ENCODE peak calls at places on chromosome 22, in nine cellular contexts. One of them, this sample, is unnamed.

GRCh38 chr22:16932577-16932976 is 75.4 kb downstream of the GAB4 start:
- DNase-seq in HAP-1: no peak
- DNase-seq in keratinocyte: no peak
- DNase-seq in activated T-helper 1 cell treated with anti-CD3 and anti-CD28 coated beads, Interleukin-12 subunit alpha, Interleukin-12 subunit beta, Interleukin-2, Interleukin-4 antibody, amounts not matched to agents 30 ng/mL and 10 ng/mL and 1 ng/mL, durations not matched to agents 14 hours and 24 hours and 36 hours: no peak
- DNase-seq in epithelial cell of proximal tubule: no peak
- DNase-seq in H54: no peak
- DNase-seq in endothelial cell: no peak
- DNase-seq in NCI-H460: no peak
- DNase-seq in stimulated activated CD8-positive, alpha-beta memory T cell treated with anti-CD3 and anti-CD28 coated beads, Interleukin-4, amount 100 ng/mL, for 1 hour: no peak
- DNase-seq in this sample: no peak

GRCh38 chr22:29245626-29246385 is 22.0 kb downstream of the RHBDD3 start:
- DNase-seq in HAP-1: peak
- DNase-seq in keratinocyte: no peak
- DNase-seq in activated T-helper 1 cell treated with anti-CD3 and anti-CD28 coated beads, Interleukin-12 subunit alpha, Interleukin-12 subunit beta, Interleukin-2, Interleukin-4 antibody, amounts not matched to agents 30 ng/mL and 10 ng/mL and 1 ng/mL, durations not matched to agents 14 hours and 24 hours and 36 hours: peak
- DNase-seq in epithelial cell of proximal tubule: no peak
- DNase-seq in H54: peak
- DNase-seq in endothelial cell: peak
- DNase-seq in NCI-H460: peak
- DNase-seq in stimulated activated CD8-positive, alpha-beta memory T cell treated with anti-CD3 and anti-CD28 coated beads, Interleukin-4, amount 100 ng/mL, for 1 hour: peak
- DNase-seq in this sample: peak

GRCh38 chr22:25786165-25786564 is 44.2 kb downstream of the MYO18B start:
- DNase-seq in HAP-1: no peak
- DNase-seq in keratinocyte: no peak
- DNase-seq in activated T-helper 1 cell treated with anti-CD3 and anti-CD28 coated beads, Interleukin-12 subunit alpha, Interleukin-12 subunit beta, Interleukin-2, Interleukin-4 antibody, amounts not matched to agents 30 ng/mL and 10 ng/mL and 1 ng/mL, durations not matched to agents 14 hours and 24 hours and 36 hours: no peak
- DNase-seq in epithelial cell of proximal tubule: no peak
- DNase-seq in H54: no peak
- DNase-seq in endothelial cell: no peak
- DNase-seq in NCI-H460: no peak
- DNase-seq in stimulated activated CD8-positive, alpha-beta memory T cell treated with anti-CD3 and anti-CD28 coated beads, Interleukin-4, amount 100 ng/mL, for 1 hour: no peak
- DNase-seq in this sample: no peak

GRCh38 chr22:46108564-46109473 is 41.5 kb upstream of the PPARA start:
- DNase-seq in HAP-1: peak
- DNase-seq in keratinocyte: no peak
- DNase-seq in activated T-helper 1 cell treated with anti-CD3 and anti-CD28 coated beads, Interleukin-12 subunit alpha, Interleukin-12 subunit beta, Interleukin-2, Interleukin-4 antibody, amounts not matched to agents 30 ng/mL and 10 ng/mL and 1 ng/mL, durations not matched to agents 14 hours and 24 hours and 36 hours: no peak
- DNase-seq in epithelial cell of proximal tubule: no peak
- DNase-seq in H54: no peak
- DNase-seq in endothelial cell: no peak
- DNase-seq in NCI-H460: no peak
- DNase-seq in stimulated activated CD8-positive, alpha-beta memory T cell treated with anti-CD3 and anti-CD28 coated beads, Interleukin-4, amount 100 ng/mL, for 1 hour: no peak
- DNase-seq in this sample: no peak

GRCh38 chr22:49077586-49077985 is 750.1 kb downstream of the BRD1 start:
- DNase-seq in HAP-1: no peak
- DNase-seq in keratinocyte: no peak
- DNase-seq in activated T-helper 1 cell treated with anti-CD3 and anti-CD28 coated beads, Interleukin-12 subunit alpha, Interleukin-12 subunit beta, Interleukin-2, Interleukin-4 antibody, amounts not matched to agents 30 ng/mL and 10 ng/mL and 1 ng/mL, durations not matched to agents 14 hours and 24 hours and 36 hours: no peak
- DNase-seq in epithelial cell of proximal tubule: no peak
- DNase-seq in H54: no peak
- DNase-seq in endothelial cell: no peak
- DNase-seq in NCI-H460: no peak
- DNase-seq in stimulated activated CD8-positive, alpha-beta memory T cell treated with anti-CD3 and anti-CD28 coated beads, Interleukin-4, amount 100 ng/mL, for 1 hour: no peak
- DNase-seq in this sample: no peak

GRCh38 chr22:44348963-44349950 is 36.5 kb upstream of the SHISAL1 start:
- DNase-seq in HAP-1: no peak
- DNase-seq in keratinocyte: no peak
- DNase-seq in activated T-helper 1 cell treated with anti-CD3 and anti-CD28 coated beads, Interleukin-12 subunit alpha, Interleukin-12 subunit beta, Interleukin-2, Interleukin-4 antibody, amounts not matched to agents 30 ng/mL and 10 ng/mL and 1 ng/mL, durations not matched to agents 14 hours and 24 hours and 36 hours: no peak
- DNase-seq in epithelial cell of proximal tubule: no peak
- DNase-seq in H54: no peak
- DNase-seq in endothelial cell: no peak
- DNase-seq in NCI-H460: no peak
- DNase-seq in stimulated activated CD8-positive, alpha-beta memory T cell treated with anti-CD3 and anti-CD28 coated beads, Interleukin-4, amount 100 ng/mL, for 1 hour: no peak
- DNase-seq in this sample: no peak

GRCh38 chr22:36369004-36369921 is 18.5 kb downstream of the MYH9 start:
- DNase-seq in HAP-1: no peak
- DNase-seq in keratinocyte: no peak
- DNase-seq in activated T-helper 1 cell treated with anti-CD3 and anti-CD28 coated beads, Interleukin-12 subunit alpha, Interleukin-12 subunit beta, Interleukin-2, Interleukin-4 antibody, amounts not matched to agents 30 ng/mL and 10 ng/mL and 1 ng/mL, durations not matched to agents 14 hours and 24 hours and 36 hours: no peak
- DNase-seq in epithelial cell of proximal tubule: no peak
- DNase-seq in H54: no peak
- DNase-seq in endothelial cell: no peak
- DNase-seq in NCI-H460: no peak
- DNase-seq in stimulated activated CD8-positive, alpha-beta memory T cell treated with anti-CD3 and anti-CD28 coated beads, Interleukin-4, amount 100 ng/mL, for 1 hour: no peak
- DNase-seq in this sample: no peak

GRCh38 chr22:38788417-38788816 is 5.5 kb downstream of the DNAL4 start:
- DNase-seq in HAP-1: no peak
- DNase-seq in keratinocyte: no peak
- DNase-seq in activated T-helper 1 cell treated with anti-CD3 and anti-CD28 coated beads, Interleukin-12 subunit alpha, Interleukin-12 subunit beta, Interleukin-2, Interleukin-4 antibody, amounts not matched to agents 30 ng/mL and 10 ng/mL and 1 ng/mL, durations not matched to agents 14 hours and 24 hours and 36 hours: no peak
- DNase-seq in epithelial cell of proximal tubule: peak
- DNase-seq in H54: no peak
- DNase-seq in endothelial cell: no peak
- DNase-seq in NCI-H460: no peak
- DNase-seq in stimulated activated CD8-positive, alpha-beta memory T cell treated with anti-CD3 and anti-CD28 coated beads, Interleukin-4, amount 100 ng/mL, for 1 hour: no peak
- DNase-seq in this sample: no peak

GRCh38 chr22:33492210-33492651 is 428.0 kb downstream of the LARGE1 start:
- DNase-seq in HAP-1: no peak
- DNase-seq in keratinocyte: no peak
- DNase-seq in activated T-helper 1 cell treated with anti-CD3 and anti-CD28 coated beads, Interleukin-12 subunit alpha, Interleukin-12 subunit beta, Interleukin-2, Interleukin-4 antibody, amounts not matched to agents 30 ng/mL and 10 ng/mL and 1 ng/mL, durations not matched to agents 14 hours and 24 hours and 36 hours: no peak
- DNase-seq in epithelial cell of proximal tubule: no peak
- DNase-seq in H54: no peak
- DNase-seq in endothelial cell: peak
- DNase-seq in NCI-H460: no peak
- DNase-seq in stimulated activated CD8-positive, alpha-beta memory T cell treated with anti-CD3 and anti-CD28 coated beads, Interleukin-4, amount 100 ng/mL, for 1 hour: no peak
- DNase-seq in this sample: no peak

GRCh38 chr22:26585104-26585790 is 4.7 kb downstream of the TPST2 start:
- DNase-seq in HAP-1: no peak
- DNase-seq in keratinocyte: peak
- DNase-seq in activated T-helper 1 cell treated with anti-CD3 and anti-CD28 coated beads, Interleukin-12 subunit alpha, Interleukin-12 subunit beta, Interleukin-2, Interleukin-4 antibody, amounts not matched to agents 30 ng/mL and 10 ng/mL and 1 ng/mL, durations not matched to agents 14 hours and 24 hours and 36 hours: no peak
- DNase-seq in epithelial cell of proximal tubule: no peak
- DNase-seq in H54: peak
- DNase-seq in endothelial cell: no peak
- DNase-seq in NCI-H460: no peak
- DNase-seq in stimulated activated CD8-positive, alpha-beta memory T cell treated with anti-CD3 and anti-CD28 coated beads, Interleukin-4, amount 100 ng/mL, for 1 hour: no peak
- DNase-seq in this sample: no peak

GRCh38 chr22:32203181-32204105 is 1.4 kb downstream of the RFPL2 start:
- DNase-seq in HAP-1: no peak
- DNase-seq in keratinocyte: no peak
- DNase-seq in activated T-helper 1 cell treated with anti-CD3 and anti-CD28 coated beads, Interleukin-12 subunit alpha, Interleukin-12 subunit beta, Interleukin-2, Interleukin-4 antibody, amounts not matched to agents 30 ng/mL and 10 ng/mL and 1 ng/mL, durations not matched to agents 14 hours and 24 hours and 36 hours: no peak
- DNase-seq in epithelial cell of proximal tubule: no peak
- DNase-seq in H54: no peak
- DNase-seq in endothelial cell: no peak
- DNase-seq in NCI-H460: no peak
- DNase-seq in stimulated activated CD8-positive, alpha-beta memory T cell treated with anti-CD3 and anti-CD28 coated beads, Interleukin-4, amount 100 ng/mL, for 1 hour: no peak
- DNase-seq in this sample: no peak

GRCh38 chr22:28958611-28959010 is 75.2 kb downstream of the ZNRF3 start:
- DNase-seq in HAP-1: no peak
- DNase-seq in keratinocyte: no peak
- DNase-seq in activated T-helper 1 cell treated with anti-CD3 and anti-CD28 coated beads, Interleukin-12 subunit alpha, Interleukin-12 subunit beta, Interleukin-2, Interleukin-4 antibody, amounts not matched to agents 30 ng/mL and 10 ng/mL and 1 ng/mL, durations not matched to agents 14 hours and 24 hours and 36 hours: no peak
- DNase-seq in epithelial cell of proximal tubule: peak
- DNase-seq in H54: no peak
- DNase-seq in endothelial cell: no peak
- DNase-seq in NCI-H460: no peak
- DNase-seq in stimulated activated CD8-positive, alpha-beta memory T cell treated with anti-CD3 and anti-CD28 coated beads, Interleukin-4, amount 100 ng/mL, for 1 hour: no peak
- DNase-seq in this sample: no peak

GRCh38 chr22:31102441-31103081 is 4.8 kb downstream of the SELENOM start:
- DNase-seq in HAP-1: no peak
- DNase-seq in keratinocyte: no peak
- DNase-seq in activated T-helper 1 cell treated with anti-CD3 and anti-CD28 coated beads, Interleukin-12 subunit alpha, Interleukin-12 subunit beta, Interleukin-2, Interleukin-4 antibody, amounts not matched to agents 30 ng/mL and 10 ng/mL and 1 ng/mL, durations not matched to agents 14 hours and 24 hours and 36 hours: no peak
- DNase-seq in epithelial cell of proximal tubule: no peak
- DNase-seq in H54: peak
- DNase-seq in endothelial cell: no peak
- DNase-seq in NCI-H460: no peak
- DNase-seq in stimulated activated CD8-positive, alpha-beta memory T cell treated with anti-CD3 and anti-CD28 coated beads, Interleukin-4, amount 100 ng/mL, for 1 hour: no peak
- DNase-seq in this sample: no peak

GRCh38 chr22:17706451-17706900 is 67.8 kb downstream of the BID start:
- DNase-seq in HAP-1: no peak
- DNase-seq in keratinocyte: peak
- DNase-seq in activated T-helper 1 cell treated with anti-CD3 and anti-CD28 coated beads, Interleukin-12 subunit alpha, Interleukin-12 subunit beta, Interleukin-2, Interleukin-4 antibody, amounts not matched to agents 30 ng/mL and 10 ng/mL and 1 ng/mL, durations not matched to agents 14 hours and 24 hours and 36 hours: peak
- DNase-seq in epithelial cell of proximal tubule: peak
- DNase-seq in H54: peak
- DNase-seq in endothelial cell: peak
- DNase-seq in NCI-H460: peak
- DNase-seq in stimulated activated CD8-positive, alpha-beta memory T cell treated with anti-CD3 and anti-CD28 coated beads, Interleukin-4, amount 100 ng/mL, for 1 hour: no peak
- DNase-seq in this sample: no peak

GRCh38 chr22:23144926-23145906 is at the start of gene RAB36:
- DNase-seq in HAP-1: peak
- DNase-seq in keratinocyte: peak
- DNase-seq in activated T-helper 1 cell treated with anti-CD3 and anti-CD28 coated beads, Interleukin-12 subunit alpha, Interleukin-12 subunit beta, Interleukin-2, Interleukin-4 antibody, amounts not matched to agents 30 ng/mL and 10 ng/mL and 1 ng/mL, durations not matched to agents 14 hours and 24 hours and 36 hours: peak
- DNase-seq in epithelial cell of proximal tubule: peak
- DNase-seq in H54: peak
- DNase-seq in endothelial cell: peak
- DNase-seq in NCI-H460: peak
- DNase-seq in stimulated activated CD8-positive, alpha-beta memory T cell treated with anti-CD3 and anti-CD28 coated beads, Interleukin-4, amount 100 ng/mL, for 1 hour: peak
- DNase-seq in this sample: peak

GRCh38 chr22:36461665-36462474 is 19.6 kb downstream of the TXN2 start:
- DNase-seq in HAP-1: no peak
- DNase-seq in keratinocyte: no peak
- DNase-seq in activated T-helper 1 cell treated with anti-CD3 and anti-CD28 coated beads, Interleukin-12 subunit alpha, Interleukin-12 subunit beta, Interleukin-2, Interleukin-4 antibody, amounts not matched to agents 30 ng/mL and 10 ng/mL and 1 ng/mL, durations not matched to agents 14 hours and 24 hours and 36 hours: no peak
- DNase-seq in epithelial cell of proximal tubule: peak
- DNase-seq in H54: peak
- DNase-seq in endothelial cell: peak
- DNase-seq in NCI-H460: no peak
- DNase-seq in stimulated activated CD8-positive, alpha-beta memory T cell treated with anti-CD3 and anti-CD28 coated beads, Interleukin-4, amount 100 ng/mL, for 1 hour: no peak
- DNase-seq in this sample: no peak

GRCh38 chr22:31496735-31497146 is 405 bp downstream of the SFI1 start:
- DNase-seq in HAP-1: no peak
- DNase-seq in keratinocyte: no peak
- DNase-seq in activated T-helper 1 cell treated with anti-CD3 and anti-CD28 coated beads, Interleukin-12 subunit alpha, Interleukin-12 subunit beta, Interleukin-2, Interleukin-4 antibody, amounts not matched to agents 30 ng/mL and 10 ng/mL and 1 ng/mL, durations not matched to agents 14 hours and 24 hours and 36 hours: no peak
- DNase-seq in epithelial cell of proximal tubule: no peak
- DNase-seq in H54: no peak
- DNase-seq in endothelial cell: peak
- DNase-seq in NCI-H460: no peak
- DNase-seq in stimulated activated CD8-positive, alpha-beta memory T cell treated with anti-CD3 and anti-CD28 coated beads, Interleukin-4, amount 100 ng/mL, for 1 hour: peak
- DNase-seq in this sample: no peak

GRCh38 chr22:35914665-35915476 is 113.8 kb downstream of the RBFOX2 start:
- DNase-seq in HAP-1: peak
- DNase-seq in keratinocyte: peak
- DNase-seq in activated T-helper 1 cell treated with anti-CD3 and anti-CD28 coated beads, Interleukin-12 subunit alpha, Interleukin-12 subunit beta, Interleukin-2, Interleukin-4 antibody, amounts not matched to agents 30 ng/mL and 10 ng/mL and 1 ng/mL, durations not matched to agents 14 hours and 24 hours and 36 hours: no peak
- DNase-seq in epithelial cell of proximal tubule: peak
- DNase-seq in H54: peak
- DNase-seq in endothelial cell: peak
- DNase-seq in NCI-H460: peak
- DNase-seq in stimulated activated CD8-positive, alpha-beta memory T cell treated with anti-CD3 and anti-CD28 coated beads, Interleukin-4, amount 100 ng/mL, for 1 hour: no peak
- DNase-seq in this sample: peak

GRCh38 chr22:46972901-46973831 is 210.7 kb downstream of the TBC1D22A start:
- DNase-seq in HAP-1: no peak
- DNase-seq in keratinocyte: no peak
- DNase-seq in activated T-helper 1 cell treated with anti-CD3 and anti-CD28 coated beads, Interleukin-12 subunit alpha, Interleukin-12 subunit beta, Interleukin-2, Interleukin-4 antibody, amounts not matched to agents 30 ng/mL and 10 ng/mL and 1 ng/mL, durations not matched to agents 14 hours and 24 hours and 36 hours: no peak
- DNase-seq in epithelial cell of proximal tubule: no peak
- DNase-seq in H54: no peak
- DNase-seq in endothelial cell: no peak
- DNase-seq in NCI-H460: no peak
- DNase-seq in stimulated activated CD8-positive, alpha-beta memory T cell treated with anti-CD3 and anti-CD28 coated beads, Interleukin-4, amount 100 ng/mL, for 1 hour: no peak
- DNase-seq in this sample: no peak

GRCh38 chr22:19150482-19151328 is 613 bp upstream of the GSC2 start:
- DNase-seq in HAP-1: no peak
- DNase-seq in keratinocyte: no peak
- DNase-seq in activated T-helper 1 cell treated with anti-CD3 and anti-CD28 coated beads, Interleukin-12 subunit alpha, Interleukin-12 subunit beta, Interleukin-2, Interleukin-4 antibody, amounts not matched to agents 30 ng/mL and 10 ng/mL and 1 ng/mL, durations not matched to agents 14 hours and 24 hours and 36 hours: no peak
- DNase-seq in epithelial cell of proximal tubule: no peak
- DNase-seq in H54: no peak
- DNase-seq in endothelial cell: no peak
- DNase-seq in NCI-H460: no peak
- DNase-seq in stimulated activated CD8-positive, alpha-beta memory T cell treated with anti-CD3 and anti-CD28 coated beads, Interleukin-4, amount 100 ng/mL, for 1 hour: no peak
- DNase-seq in this sample: no peak

GRCh38 chr22:33569547-33569946 is 350.7 kb downstream of the LARGE1 start:
- DNase-seq in HAP-1: no peak
- DNase-seq in keratinocyte: no peak
- DNase-seq in activated T-helper 1 cell treated with anti-CD3 and anti-CD28 coated beads, Interleukin-12 subunit alpha, Interleukin-12 subunit beta, Interleukin-2, Interleukin-4 antibody, amounts not matched to agents 30 ng/mL and 10 ng/mL and 1 ng/mL, durations not matched to agents 14 hours and 24 hours and 36 hours: no peak
- DNase-seq in epithelial cell of proximal tubule: no peak
- DNase-seq in H54: no peak
- DNase-seq in endothelial cell: no peak
- DNase-seq in NCI-H460: no peak
- DNase-seq in stimulated activated CD8-positive, alpha-beta memory T cell treated with anti-CD3 and anti-CD28 coated beads, Interleukin-4, amount 100 ng/mL, for 1 hour: no peak
- DNase-seq in this sample: peak

GRCh38 chr22:19523240-19524169 is 705 bp downstream of the CLDN5 start:
- DNase-seq in HAP-1: no peak
- DNase-seq in keratinocyte: no peak
- DNase-seq in activated T-helper 1 cell treated with anti-CD3 and anti-CD28 coated beads, Interleukin-12 subunit alpha, Interleukin-12 subunit beta, Interleukin-2, Interleukin-4 antibody, amounts not matched to agents 30 ng/mL and 10 ng/mL and 1 ng/mL, durations not matched to agents 14 hours and 24 hours and 36 hours: peak
- DNase-seq in epithelial cell of proximal tubule: no peak
- DNase-seq in H54: no peak
- DNase-seq in endothelial cell: peak
- DNase-seq in NCI-H460: no peak
- DNase-seq in stimulated activated CD8-positive, alpha-beta memory T cell treated with anti-CD3 and anti-CD28 coated beads, Interleukin-4, amount 100 ng/mL, for 1 hour: no peak
- DNase-seq in this sample: peak

GRCh38 chr22:35630891-35631290 is 13.8 kb upstream of the MB start:
- DNase-seq in HAP-1: no peak
- DNase-seq in keratinocyte: no peak
- DNase-seq in activated T-helper 1 cell treated with anti-CD3 and anti-CD28 coated beads, Interleukin-12 subunit alpha, Interleukin-12 subunit beta, Interleukin-2, Interleukin-4 antibody, amounts not matched to agents 30 ng/mL and 10 ng/mL and 1 ng/mL, durations not matched to agents 14 hours and 24 hours and 36 hours: no peak
- DNase-seq in epithelial cell of proximal tubule: no peak
- DNase-seq in H54: no peak
- DNase-seq in endothelial cell: no peak
- DNase-seq in NCI-H460: no peak
- DNase-seq in stimulated activated CD8-positive, alpha-beta memory T cell treated with anti-CD3 and anti-CD28 coated beads, Interleukin-4, amount 100 ng/mL, for 1 hour: no peak
- DNase-seq in this sample: no peak

GRCh38 chr22:36291831-36292740 is 39.2 kb downstream of the APOL1 start:
- DNase-seq in HAP-1: no peak
- DNase-seq in keratinocyte: no peak
- DNase-seq in activated T-helper 1 cell treated with anti-CD3 and anti-CD28 coated beads, Interleukin-12 subunit alpha, Interleukin-12 subunit beta, Interleukin-2, Interleukin-4 antibody, amounts not matched to agents 30 ng/mL and 10 ng/mL and 1 ng/mL, durations not matched to agents 14 hours and 24 hours and 36 hours: no peak
- DNase-seq in epithelial cell of proximal tubule: no peak
- DNase-seq in H54: no peak
- DNase-seq in endothelial cell: no peak
- DNase-seq in NCI-H460: no peak
- DNase-seq in stimulated activated CD8-positive, alpha-beta memory T cell treated with anti-CD3 and anti-CD28 coated beads, Interleukin-4, amount 100 ng/mL, for 1 hour: no peak
- DNase-seq in this sample: no peak

GRCh38 chr22:29689872-29690213 is 30.0 kb upstream of the CABP7 start:
- DNase-seq in HAP-1: peak
- DNase-seq in keratinocyte: no peak
- DNase-seq in activated T-helper 1 cell treated with anti-CD3 and anti-CD28 coated beads, Interleukin-12 subunit alpha, Interleukin-12 subunit beta, Interleukin-2, Interleukin-4 antibody, amounts not matched to agents 30 ng/mL and 10 ng/mL and 1 ng/mL, durations not matched to agents 14 hours and 24 hours and 36 hours: no peak
- DNase-seq in epithelial cell of proximal tubule: no peak
- DNase-seq in H54: no peak
- DNase-seq in endothelial cell: peak
- DNase-seq in NCI-H460: peak
- DNase-seq in stimulated activated CD8-positive, alpha-beta memory T cell treated with anti-CD3 and anti-CD28 coated beads, Interleukin-4, amount 100 ng/mL, for 1 hour: no peak
- DNase-seq in this sample: peak

GRCh38 chr22:47597041-47597440 is 834.6 kb downstream of the TBC1D22A start:
- DNase-seq in HAP-1: no peak
- DNase-seq in keratinocyte: no peak
- DNase-seq in activated T-helper 1 cell treated with anti-CD3 and anti-CD28 coated beads, Interleukin-12 subunit alpha, Interleukin-12 subunit beta, Interleukin-2, Interleukin-4 antibody, amounts not matched to agents 30 ng/mL and 10 ng/mL and 1 ng/mL, durations not matched to agents 14 hours and 24 hours and 36 hours: no peak
- DNase-seq in epithelial cell of proximal tubule: no peak
- DNase-seq in H54: no peak
- DNase-seq in endothelial cell: no peak
- DNase-seq in NCI-H460: no peak
- DNase-seq in stimulated activated CD8-positive, alpha-beta memory T cell treated with anti-CD3 and anti-CD28 coated beads, Interleukin-4, amount 100 ng/mL, for 1 hour: no peak
- DNase-seq in this sample: peak

GRCh38 chr22:37581534-37581933 is 1.6 kb upstream of the LGALS2 start:
- DNase-seq in HAP-1: no peak
- DNase-seq in keratinocyte: no peak
- DNase-seq in activated T-helper 1 cell treated with anti-CD3 and anti-CD28 coated beads, Interleukin-12 subunit alpha, Interleukin-12 subunit beta, Interleukin-2, Interleukin-4 antibody, amounts not matched to agents 30 ng/mL and 10 ng/mL and 1 ng/mL, durations not matched to agents 14 hours and 24 hours and 36 hours: no peak
- DNase-seq in epithelial cell of proximal tubule: no peak
- DNase-seq in H54: no peak
- DNase-seq in endothelial cell: no peak
- DNase-seq in NCI-H460: no peak
- DNase-seq in stimulated activated CD8-positive, alpha-beta memory T cell treated with anti-CD3 and anti-CD28 coated beads, Interleukin-4, amount 100 ng/mL, for 1 hour: no peak
- DNase-seq in this sample: no peak

GRCh38 chr22:42160251-42160650 is 29.6 kb upstream of the CYP2D6 start:
- DNase-seq in HAP-1: no peak
- DNase-seq in keratinocyte: no peak
- DNase-seq in activated T-helper 1 cell treated with anti-CD3 and anti-CD28 coated beads, Interleukin-12 subunit alpha, Interleukin-12 subunit beta, Interleukin-2, Interleukin-4 antibody, amounts not matched to agents 30 ng/mL and 10 ng/mL and 1 ng/mL, durations not matched to agents 14 hours and 24 hours and 36 hours: no peak
- DNase-seq in epithelial cell of proximal tubule: no peak
- DNase-seq in H54: no peak
- DNase-seq in endothelial cell: no peak
- DNase-seq in NCI-H460: no peak
- DNase-seq in stimulated activated CD8-positive, alpha-beta memory T cell treated with anti-CD3 and anti-CD28 coated beads, Interleukin-4, amount 100 ng/mL, for 1 hour: no peak
- DNase-seq in this sample: no peak

GRCh38 chr22:23071163-23072034 is 1.1 kb downstream of the GNAZ start:
- DNase-seq in HAP-1: no peak
- DNase-seq in keratinocyte: no peak
- DNase-seq in activated T-helper 1 cell treated with anti-CD3 and anti-CD28 coated beads, Interleukin-12 subunit alpha, Interleukin-12 subunit beta, Interleukin-2, Interleukin-4 antibody, amounts not matched to agents 30 ng/mL and 10 ng/mL and 1 ng/mL, durations not matched to agents 14 hours and 24 hours and 36 hours: no peak
- DNase-seq in epithelial cell of proximal tubule: no peak
- DNase-seq in H54: no peak
- DNase-seq in endothelial cell: no peak
- DNase-seq in NCI-H460: no peak
- DNase-seq in stimulated activated CD8-positive, alpha-beta memory T cell treated with anti-CD3 and anti-CD28 coated beads, Interleukin-4, amount 100 ng/mL, for 1 hour: no peak
- DNase-seq in this sample: no peak

This sample was measured in ecto neural progenitor cell.